ENCODE peak calls at places on chromosomes 5 and 9, in four cellular contexts. N, T, H and M are unnamed samples.

GRCh38 chr5:134445841-134446818 is 34.4 kb upstream of the CDKN2AIPNL start:
- DNase-seq in H (no peak), T (no peak), N (no peak), M (no peak)

GRCh38 chr9:84493284-84493947 is 152.9 kb upstream of the SLC28A3 start:
- DNase-seq in T (no peak), N (no peak), H (no peak), M (no peak)

GRCh38 chr5:167982-168660 is 23.2 kb upstream of the LRRC14B start:
- DNase-seq in T (no peak), H (no peak), N (no peak), M (no peak)

GRCh38 chr5:72537166-72537565 is 30.0 kb upstream of the ZNF366 start:
- DNase-seq in H (no peak), N (no peak), T (no peak), M (no peak)

GRCh38 chr9:70303268-70303667 is 44.5 kb downstream of the SMC5 start:
- DNase-seq in H (no peak), T (no peak), N (no peak), M (no peak)

GRCh38 chr9:32350682-32351081 is 33.8 kb upstream of the ACO1 start:
- DNase-seq in T (no peak), H (peak; percentile 20), N (peak; percentile 10), M (no peak)

GRCh38 chr9:99262949-99263418 is 40.9 kb downstream of the SEC61B start:
- DNase-seq in N (no peak), H (no peak), T (peak; percentile 60), M (no peak)

GRCh38 chr5:102759700-102760099 is 4.6 kb downstream of the PAM start:
- DNase-seq in N (no peak), H (no peak), T (no peak), M (no peak)

GRCh38 chr5:88702328-88702727 is 180.7 kb downstream of the MEF2C start:
- DNase-seq in H (no peak), N (no peak), T (no peak), M (no peak)

GRCh38 chr5:68251386-68251785 is 35.8 kb downstream of the PIK3R1 start:
- DNase-seq in T (no peak), H (no peak), N (no peak), M (no peak)

GRCh38 chr5:136890431-136891148 is 525.2 kb upstream of the TRPC7 start:
- DNase-seq in H (no peak), N (no peak), T (no peak), M (no peak)

GRCh38 chr5:174572591-174572990 is 151.8 kb upstream of the MSX2 start:
- DNase-seq in N (no peak), H (no peak), T (no peak), M (no peak)

GRCh38 chr9:38651400-38652042 is 31.1 kb upstream of the ANKRD18A start:
- DNase-seq in H (no peak), T (peak; percentile 11), N (no peak), M (no peak)

GRCh38 chr9:15189491-15189890 is 117.5 kb downstream of the TTC39B start:
- DNase-seq in T (no peak), N (no peak), H (no peak), M (no peak)

GRCh38 chr5:152285764-152286163 is 119.3 kb downstream of the NMUR2 start:
- DNase-seq in N (no peak), H (no peak), T (no peak), M (no peak)

GRCh38 chr9:137049544-137050449 is 3.8 kb upstream of the NPDC1 start:
- DNase-seq in T (no peak), N (no peak), H (no peak), M (peak; percentile 86)

GRCh38 chr5:74352256-74352655 is 288.3 kb downstream of the ENC1 start:
- DNase-seq in N (no peak), H (no peak), T (no peak), M (no peak)

GRCh38 chr5:154295551-154295950 is 105.0 kb downstream of the GALNT10 start:
- DNase-seq in N (no peak), T (no peak), H (no peak), M (no peak)

GRCh38 chr9:129414377-129415021 is 206.4 kb downstream of the C9orf50 start:
- DNase-seq in N (no peak), H (peak; percentile 48), T (no peak), M (no peak)

GRCh38 chr5:5387192-5387591 is 35.3 kb upstream of the ICE1 start:
- DNase-seq in N (no peak), H (no peak), T (no peak), M (no peak)

GRCh38 chr9:132651259-132651658 is 18.5 kb downstream of the DDX31 start:
- DNase-seq in N (no peak), H (no peak), T (no peak), M (peak; percentile 19)

GRCh38 chr5:95620870-95621838 is 1.3 kb downstream of the GPR150 start:
- DNase-seq in H (no peak), N (no peak), T (no peak), M (peak; percentile 80)

GRCh38 chr5:3336666-3337065 is 259.0 kb upstream of the IRX1 start:
- DNase-seq in H (no peak), T (no peak), N (no peak), M (no peak)

GRCh38 chr9:88084816-88085215 is 53.5 kb downstream of the SPATA31C2 start:
- DNase-seq in N (no peak), T (no peak), H (no peak), M (no peak)

GRCh38 chr9:80995759-80996158 is 693.6 kb downstream of the TLE1 start:
- DNase-seq in N (no peak), T (no peak), H (no peak), M (no peak)

GRCh38 chr5:1545798-1546355 is 22.1 kb upstream of the LPCAT1 start:
- DNase-seq in H (no peak), T (no peak), N (no peak), M (no peak)

GRCh38 chr9:4290427-4290837 is 9.4 kb downstream of the GLIS3 start:
- DNase-seq in T (no peak), H (no peak), N (no peak), M (no peak)

DNA sequence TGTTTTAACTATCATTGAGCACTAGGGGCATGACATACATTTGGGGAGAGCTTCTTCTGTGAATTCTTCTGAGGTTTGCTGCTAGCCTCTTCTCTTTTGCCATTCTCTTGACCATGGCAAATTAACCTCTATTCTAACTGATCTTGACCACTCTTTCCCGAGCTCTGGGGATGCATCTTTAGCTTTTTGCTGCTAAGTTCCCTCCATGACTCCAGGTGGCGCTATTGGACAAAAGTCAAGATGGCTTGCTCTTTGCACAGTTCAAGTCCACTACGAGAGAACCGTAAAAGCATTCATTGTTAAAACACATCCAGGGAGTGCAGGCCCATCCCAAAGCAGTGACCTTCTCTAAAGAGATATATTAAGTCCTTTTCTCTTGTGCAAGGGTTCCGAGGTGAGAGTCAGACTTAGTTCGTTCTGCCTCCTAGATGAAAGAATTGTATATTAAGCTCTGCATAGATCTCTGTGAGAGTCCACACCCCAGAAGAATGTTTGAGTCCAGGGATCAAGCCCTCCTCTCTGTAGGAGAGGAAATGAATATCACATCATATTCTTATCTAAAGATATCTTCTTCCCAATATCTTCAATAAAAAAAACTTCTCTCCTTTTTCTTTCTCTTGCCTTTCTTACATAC is 1152.9 kb upstream of the CDH6 start:
- DNase-seq in H (peak; percentile 69), N (peak; percentile 15), T (no peak), M (peak; percentile 50)
- TF ChIP-seq RAD21 in H (peak; percentile 68), N (no peak), T (peak; percentile 67), M (peak; percentile 82)

DNA sequence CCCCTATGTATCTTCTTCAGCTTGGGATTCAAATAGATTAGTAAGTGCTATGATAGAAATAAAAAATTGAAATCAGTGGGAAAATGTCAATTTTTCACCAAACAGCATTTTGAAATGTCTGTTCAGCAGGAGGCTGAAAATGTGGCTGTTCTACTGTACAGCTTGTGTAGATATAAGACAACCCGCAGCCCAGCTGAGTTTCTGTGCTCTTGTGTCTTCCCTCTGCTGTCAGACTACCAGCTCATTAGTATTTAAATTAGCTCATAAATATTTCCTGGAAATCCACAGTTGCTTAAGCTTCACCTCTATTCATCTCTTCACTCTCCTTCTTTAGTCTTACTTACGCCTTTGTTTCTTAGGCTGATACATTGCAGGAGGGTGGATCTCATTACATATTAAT is 112.1 kb upstream of the APC start:
- DNase-seq in N (no peak), H (no peak), T (no peak), M (no peak)
- TF ChIP-seq REST in N (no peak), H (no peak), T (no peak), M (no peak)

GRCh38 chr5:124744170-124744911 is 2.1 kb downstream of the ZNF608 start:
- DNase-seq in H (no peak), T (no peak), N (no peak), M (no peak)
- H3K4me2 ChIP-seq in H (no peak overlapping the region), T (peak overlapping the region; percentile 87), N (peak overlapping the region; percentile 76), M (peak overlapping the region; percentile 93)

DNA sequence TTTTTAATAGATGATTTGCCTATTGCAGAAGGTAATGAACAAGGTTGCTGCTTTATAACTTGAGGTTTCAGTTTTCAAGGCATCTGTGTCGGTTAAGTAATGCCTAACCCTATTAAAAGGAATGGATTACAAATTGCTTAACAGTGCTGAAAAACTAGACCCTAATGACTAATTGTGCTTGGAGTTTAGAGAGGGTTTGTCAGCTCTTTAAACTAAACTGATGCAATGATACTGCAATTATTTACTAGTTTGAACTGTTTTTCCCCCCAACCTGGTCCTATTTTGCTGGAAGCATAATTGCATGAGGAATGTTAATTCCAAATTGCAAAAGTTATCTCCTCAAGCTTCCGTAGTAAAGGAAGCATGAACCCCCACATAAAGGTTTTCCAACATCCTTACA is 39.3 kb upstream of the TLX3 start:
- DNase-seq in H (no peak), N (peak; percentile 6), T (no peak), M (no peak)
- TF ChIP-seq RAD21 in H (no peak), N (no peak), T (no peak), M (no peak)

GRCh38 chr5:14726066-14726838 is 61.7 kb downstream of the OTULIN start:
- DNase-seq in N (no peak), T (no peak), H (no peak), M (no peak)

GRCh38 chr5:14729448-14730385 is 65.2 kb downstream of the OTULIN start:
- DNase-seq in H (no peak), T (no peak), N (no peak), M (no peak)

GRCh38 chr5:14730466-14730865 is 65.9 kb downstream of the OTULIN start:
- DNase-seq in T (no peak), N (no peak), H (no peak), M (no peak)

GRCh38 chr5:14727428-14727865 is 62.9 kb downstream of the OTULIN start:
- DNase-seq in N (peak; percentile 54), H (peak; percentile 84), T (no peak), M (peak; percentile 81)

GRCh38 chr5:14728109-14728938 is 63.8 kb downstream of the OTULIN start:
- DNase-seq in T (no peak), H (peak; percentile 98), N (no peak), M (no peak)
- TF ChIP-seq REST in T (no peak), H (peak; percentile 54), N (no peak), M (no peak)

DNA sequence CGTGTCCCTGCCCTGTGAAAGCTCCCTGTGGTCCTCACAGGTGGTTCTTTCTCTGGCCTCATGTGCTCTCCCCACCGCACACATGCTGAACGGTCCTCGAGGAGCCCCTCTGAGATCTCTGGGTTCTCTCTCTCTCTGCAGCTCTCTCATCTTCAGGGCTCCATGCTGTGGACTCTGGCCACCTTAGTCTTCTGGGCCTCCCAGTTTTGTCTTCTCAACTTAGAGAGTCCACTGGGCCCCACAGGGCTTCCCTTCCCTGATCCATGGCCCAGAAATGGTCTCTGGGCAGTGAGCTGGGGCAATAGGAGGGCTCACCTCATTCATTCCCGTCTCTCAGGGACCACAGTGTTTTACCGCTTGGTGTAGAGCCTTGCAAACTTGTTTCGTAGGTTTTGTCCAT is 26.4 kb downstream of the FGD3 start:
- DNase-seq in T (no peak), N (no peak), H (no peak), M (no peak)
- H3K4me2 ChIP-seq in T (no peak overlapping the region), N (peak overlapping the region; percentile 63), H (no peak overlapping the region), M (no peak overlapping the region)